ENCODE peak calls at places on chromosomes 13 and 19, in seven cellular contexts. O is GM23338, Z is suprapubic skin, H is transverse colon, Y is SK-N-SH, M is endothelial cell of umbilical vein, T is GM12878. K is an unnamed sample.

GRCh38 chr19:897442-898039 is 4.3 kb downstream of the RNU6-9 start:
- DNase-seq in O (peak), Z (no peak), H (no peak), Y (peak), M (no peak), T (no peak), K (no peak)

GRCh38 chr19:19418548-19419260 is 13.2 kb downstream of the GATAD2A start:
- DNase-seq in O (no peak), Z (no peak), H (no peak), Y (no peak), M (no peak), T (no peak), K (no peak)

GRCh38 chr13:100234006-100234405 is 145.1 kb downstream of the PCCA start:
- DNase-seq in O (no peak), Z (no peak), H (no peak), Y (no peak), M (peak), T (no peak), K (no peak)

GRCh38 chr13:110109910-110110309 is 197.0 kb downstream of the COL4A1 start:
- DNase-seq in O (no peak), Z (no peak), H (peak), Y (no peak), M (no peak), T (no peak), K (peak)

GRCh38 chr13:101343128-101343787 is 73.0 kb downstream of the NALCN start:
- DNase-seq in O (peak), Z (no peak), H (no peak), Y (no peak), M (peak), T (no peak), K (no peak)

GRCh38 chr19:1240925-1241324 is 626 bp upstream of the ATP5F1D start:
- DNase-seq in O (no peak), Z (no peak), H (no peak), Y (no peak), M (no peak), T (no peak), K (no peak)

GRCh38 chr13:29745704-29746103 is 104.7 kb downstream of the UBL3 start:
- DNase-seq in O (no peak), Z (no peak), H (no peak), Y (no peak), M (no peak), T (no peak), K (no peak)

GRCh38 chr13:95288899-95289500 is 12.3 kb downstream of the ABCC4 start:
- DNase-seq in O (no peak), Z (no peak), H (no peak), Y (no peak), M (peak), T (no peak), K (no peak)

GRCh38 chr19:5891938-5892771 is 11.4 kb downstream of the NDUFA11 start:
- DNase-seq in O (peak), Z (no peak), H (peak), Y (peak), M (peak), T (no peak), K (peak)

GRCh38 chr19:5889288-5889971 is 14.2 kb downstream of the NDUFA11 start:
- DNase-seq in O (no peak), Z (no peak), H (no peak), Y (peak), M (no peak), T (no peak), K (no peak)

GRCh38 chr19:5891572-5891937 is 12.0 kb downstream of the NDUFA11 start:
- DNase-seq in O (no peak), Z (no peak), H (no peak), Y (peak), M (no peak), T (no peak), K (no peak)

GRCh38 chr19:5892772-5893275 is 10.8 kb downstream of the NDUFA11 start:
- DNase-seq in O (no peak), Z (no peak), H (no peak), Y (no peak), M (no peak), T (no peak), K (no peak)

GRCh38 chr19:5890099-5890498 is 13.5 kb downstream of the NDUFA11 start:
- DNase-seq in O (no peak), Z (no peak), H (no peak), Y (peak), M (no peak), T (no peak), K (no peak)
- TF ChIP-seq CTCF in O (no peak), Z (no peak), H (no peak), Y (no peak), M (no peak), T (no peak), K (no peak)

DNA sequence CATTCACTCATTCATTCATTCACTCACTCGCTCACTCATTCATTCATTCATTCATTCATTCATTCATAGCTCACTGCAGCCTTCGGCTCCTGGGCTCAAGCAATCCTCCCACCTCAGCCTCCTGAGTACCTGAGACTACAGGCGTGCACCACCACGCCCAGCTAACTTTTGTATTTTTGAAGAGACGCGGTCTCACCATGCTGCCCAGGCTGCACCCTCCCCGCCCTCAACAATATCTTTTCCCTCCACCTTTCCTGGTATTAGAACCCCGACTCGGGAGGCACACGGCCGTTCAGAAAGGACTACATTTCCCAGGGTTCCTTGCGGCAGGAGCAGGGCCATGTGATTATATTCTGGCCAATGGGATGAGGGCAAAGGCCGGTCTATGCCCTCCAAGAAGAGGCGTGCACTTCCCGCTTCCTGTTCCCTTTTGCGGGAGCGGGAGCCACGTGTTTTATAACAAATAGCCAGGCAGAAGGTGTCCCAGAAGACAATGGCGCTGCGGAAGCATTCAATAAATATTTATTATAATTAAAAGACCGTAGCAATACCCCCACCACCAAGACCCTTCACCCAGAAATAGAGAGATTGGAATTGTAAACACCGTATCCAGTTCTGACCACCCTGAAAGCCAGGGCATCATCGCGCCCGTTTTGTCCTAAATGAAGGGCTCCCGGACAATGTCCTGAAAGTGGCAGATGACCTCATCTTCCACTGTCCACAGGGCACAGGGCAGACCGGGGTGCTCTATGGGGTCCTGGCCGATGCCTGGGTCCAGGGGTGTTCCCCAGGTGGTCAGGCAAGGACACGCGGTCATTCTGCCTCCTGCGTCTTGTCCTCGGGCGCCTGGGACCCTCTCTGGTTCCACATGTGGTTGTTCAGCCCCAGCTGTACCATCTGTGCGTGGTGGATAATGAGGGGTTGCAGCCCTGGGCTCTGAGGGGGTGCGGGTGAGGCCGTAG is 15.8 kb downstream of the TICAM1 start:
- DNase-seq in O (peak), Z (peak), H (peak), Y (peak), M (peak), T (peak), K (no peak)
- TF ChIP-seq POLR2AphosphoS5 in O (peak), Z (no peak), H (no peak), Y (no peak), M (peak), T (peak), K (peak)

GRCh38 chr13:113211774-113212173 is 2.4 kb downstream of the CUL4A start:
- DNase-seq in O (peak), Z (no peak), H (no peak), Y (no peak), M (no peak), T (no peak), K (no peak)
- TF ChIP-seq CTCF in O (peak), Z (no peak), H (no peak), Y (peak), M (no peak), T (peak), K (no peak)

GRCh38 chr13:43390582-43390981 is 367.2 kb downstream of the DNAJC15 start:
- DNase-seq in O (no peak), Z (no peak), H (no peak), Y (no peak), M (no peak), T (no peak), K (no peak)

GRCh38 chr13:43390101-43390500 is 366.7 kb downstream of the DNAJC15 start:
- DNase-seq in O (no peak), Z (no peak), H (no peak), Y (no peak), M (no peak), T (no peak), K (no peak)

GRCh38 chr13:43388282-43389034 is 365.1 kb downstream of the DNAJC15 start:
- DNase-seq in O (no peak), Z (no peak), H (no peak), Y (no peak), M (no peak), T (no peak), K (no peak)

GRCh38 chr13:43389573-43389972 is 366.2 kb downstream of the DNAJC15 start:
- DNase-seq in O (no peak), Z (no peak), H (no peak), Y (no peak), M (no peak), T (no peak), K (no peak)

DNA sequence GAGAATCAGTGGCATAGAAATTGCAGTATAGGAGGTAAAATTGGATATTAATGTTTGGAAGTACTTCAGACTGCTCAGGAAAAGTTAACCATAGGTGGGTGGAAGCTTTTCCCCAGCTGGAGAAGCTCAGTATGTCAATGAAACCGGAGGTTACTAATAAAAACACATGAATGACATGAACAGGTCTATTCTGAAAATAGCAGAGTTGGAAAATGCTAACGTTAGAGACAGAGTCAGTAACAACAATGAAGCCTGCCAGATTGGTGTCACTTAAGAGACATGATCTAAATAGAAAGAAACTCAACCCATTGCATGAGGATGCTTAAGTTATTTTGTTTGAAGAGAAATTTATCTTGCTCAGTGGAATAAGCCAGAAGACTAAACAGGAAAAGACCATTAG is 364.5 kb downstream of the DNAJC15 start:
- DNase-seq in O (no peak), Z (no peak), H (no peak), Y (no peak), M (no peak), T (no peak), K (no peak)
- TF ChIP-seq POLR2AphosphoS5 in O (no peak), Z (no peak), H (no peak), Y (no peak), M (no peak), T (no peak), K (no peak)

GRCh38 chr13:68264692-68265091 is 1034.6 kb upstream of the PCDH9 start:
- DNase-seq in O (no peak), Z (no peak), H (no peak), Y (no peak), M (no peak), T (no peak), K (no peak)

GRCh38 chr13:68257111-68257842 is 1027.1 kb upstream of the PCDH9 start:
- DNase-seq in O (peak), Z (no peak), H (no peak), Y (no peak), M (no peak), T (no peak), K (no peak)

GRCh38 chr13:68261105-68261504 is 1031.0 kb upstream of the PCDH9 start:
- DNase-seq in O (peak), Z (no peak), H (no peak), Y (no peak), M (no peak), T (no peak), K (no peak)
- TF ChIP-seq CTCF in O (peak), Z (no peak), H (no peak), Y (peak), M (no peak), T (peak), K (no peak)

GRCh38 chr13:30832845-30833332 is 73.2 kb upstream of the MEDAG start:
- DNase-seq in O (peak), Z (peak), H (peak), Y (peak), M (peak), T (no peak), K (peak)
- TF ChIP-seq POLR2AphosphoS5 in O (no peak), Z (no peak), H (peak), Y (no peak), M (no peak), T (no peak), K (no peak)

DNA sequence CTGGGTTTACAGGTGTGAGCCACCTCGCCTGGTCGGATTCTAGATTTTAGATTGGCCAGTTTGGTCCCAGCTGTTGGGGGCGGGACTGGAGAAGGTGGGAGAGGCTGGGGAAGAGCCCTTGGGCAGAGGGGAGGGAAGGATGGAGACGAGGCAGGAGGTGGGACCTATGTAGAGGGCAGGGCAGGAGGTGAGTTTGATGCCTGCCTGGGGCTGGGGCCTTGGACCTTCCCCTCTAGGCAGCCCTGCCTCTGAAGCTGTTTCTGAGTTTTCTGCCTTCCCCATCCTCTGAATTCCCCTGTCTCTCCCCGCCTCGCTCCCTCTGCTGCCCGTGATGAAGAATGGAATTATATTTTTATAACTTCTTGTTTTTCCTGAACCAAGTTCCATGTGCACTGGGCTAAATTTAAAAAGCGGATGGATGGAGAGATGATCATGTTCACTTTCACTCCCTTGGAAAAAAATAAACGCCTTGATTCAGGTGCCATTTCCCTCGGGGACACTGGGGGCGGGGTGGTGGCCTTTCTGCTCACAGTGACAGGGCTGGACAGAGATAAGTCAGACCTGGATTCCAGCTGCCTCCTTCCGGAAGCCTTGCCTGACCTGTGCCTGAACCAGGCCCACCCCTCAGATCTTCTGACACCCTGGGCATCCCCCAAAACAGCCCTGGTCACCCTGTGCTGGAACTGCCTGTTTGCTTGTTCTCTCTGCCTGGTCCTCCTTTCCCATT is 16.5 kb upstream of the TNFAIP8L1 start:
- DNase-seq in O (peak), Z (no peak), H (no peak), Y (peak), M (no peak), T (no peak), K (no peak)
- TF ChIP-seq CTCF in O (peak), Z (no peak), H (no peak), Y (peak), M (no peak), T (no peak), K (no peak)

GRCh38 chr19:11554160-11554559 is 4.9 kb downstream of the ELOF1 start:
- DNase-seq in O (no peak), Z (no peak), H (peak), Y (no peak), M (no peak), T (peak), K (no peak)
- TF ChIP-seq POLR2AphosphoS5 in O (no peak), Z (no peak), H (no peak), Y (no peak), M (no peak), T (no peak), K (no peak)